ENCODE peak calls at places on chromosomes 3 and 15, in eight cellular contexts. One of them, this sample, is unnamed.
A peak's percentile ranks its signal among the peaks of the same experiment; 100 is the strongest.

GRCh38 chr15:78306176-78306774 is 6.9 kb upstream of the SKIC8 start:
- DNase-seq in testis: no peak
- DNase-seq in suprapubic skin: no peak
- DNase-seq in heart left ventricle: no peak
- DNase-seq in spleen: no peak
- DNase-seq in ovary: no peak
- DNase-seq in adrenal gland: no peak
- DNase-seq in upper lobe of left lung: no peak
- DNase-seq in this sample: no peak

GRCh38 chr15:79402136-79402535 is 30.0 kb upstream of the MINAR1 start:
- DNase-seq in testis: no peak
- DNase-seq in suprapubic skin: no peak
- DNase-seq in heart left ventricle: no peak
- DNase-seq in spleen: no peak
- DNase-seq in ovary: no peak
- DNase-seq in adrenal gland: no peak
- DNase-seq in upper lobe of left lung: no peak
- DNase-seq in this sample: no peak

GRCh38 chr3:76585794-76586392 is 454.0 kb upstream of the ROBO2 start:
- DNase-seq in testis: no peak
- DNase-seq in suprapubic skin: no peak
- DNase-seq in heart left ventricle: no peak
- DNase-seq in spleen: no peak
- DNase-seq in ovary: no peak
- DNase-seq in adrenal gland: no peak
- DNase-seq in upper lobe of left lung: no peak
- DNase-seq in this sample: no peak

GRCh38 chr15:59657635-59658125 is 365 bp upstream of the GTF2A2 start:
- DNase-seq in testis: no peak
- DNase-seq in suprapubic skin: no peak
- DNase-seq in heart left ventricle: peak; percentile 37
- DNase-seq in spleen: peak; percentile 88
- DNase-seq in ovary: no peak
- DNase-seq in adrenal gland: peak; percentile 63
- DNase-seq in upper lobe of left lung: peak; percentile 85
- DNase-seq in this sample: no peak

GRCh38 chr3:169028716-169029115 is 634.8 kb downstream of the MECOM start:
- DNase-seq in testis: no peak
- DNase-seq in suprapubic skin: no peak
- DNase-seq in heart left ventricle: no peak
- DNase-seq in spleen: no peak
- DNase-seq in ovary: no peak
- DNase-seq in adrenal gland: no peak
- DNase-seq in upper lobe of left lung: no peak
- DNase-seq in this sample: no peak

GRCh38 chr3:176799675-176800074 is 397.6 kb downstream of the TBL1XR1 start:
- DNase-seq in testis: no peak
- DNase-seq in suprapubic skin: no peak
- DNase-seq in heart left ventricle: no peak
- DNase-seq in spleen: no peak
- DNase-seq in ovary: no peak
- DNase-seq in adrenal gland: no peak
- DNase-seq in upper lobe of left lung: no peak
- DNase-seq in this sample: no peak

GRCh38 chr3:156750874-156751245 is 75.3 kb upstream of the LEKR1 start:
- DNase-seq in testis: no peak
- DNase-seq in suprapubic skin: no peak
- DNase-seq in heart left ventricle: no peak
- DNase-seq in spleen: no peak
- DNase-seq in ovary: no peak
- DNase-seq in adrenal gland: no peak
- DNase-seq in upper lobe of left lung: no peak
- DNase-seq in this sample: no peak

GRCh38 chr3:133750201-133750748 is 4.1 kb downstream of the TF start:
- DNase-seq in testis: no peak
- DNase-seq in suprapubic skin: no peak
- DNase-seq in heart left ventricle: peak; percentile 48
- DNase-seq in spleen: no peak
- DNase-seq in ovary: no peak
- DNase-seq in adrenal gland: no peak
- DNase-seq in upper lobe of left lung: no peak
- DNase-seq in this sample: no peak

GRCh38 chr3:116316781-116317180 is 128.5 kb downstream of the LSAMP start:
- DNase-seq in testis: no peak
- DNase-seq in suprapubic skin: no peak
- DNase-seq in heart left ventricle: no peak
- DNase-seq in spleen: no peak
- DNase-seq in ovary: no peak
- DNase-seq in adrenal gland: no peak
- DNase-seq in upper lobe of left lung: no peak
- DNase-seq in this sample: no peak

GRCh38 chr15:81274932-81275341 is 49.0 kb downstream of the STARD5 start:
- DNase-seq in testis: peak; percentile 78
- DNase-seq in suprapubic skin: peak; percentile 84
- DNase-seq in heart left ventricle: peak; percentile 74
- DNase-seq in spleen: peak; percentile 94
- DNase-seq in ovary: peak; percentile 80
- DNase-seq in adrenal gland: peak; percentile 83
- DNase-seq in upper lobe of left lung: no peak
- DNase-seq in this sample: no peak

GRCh38 chr15:98035577-98036010 is 75.1 kb downstream of the ARRDC4 start:
- DNase-seq in testis: no peak
- DNase-seq in suprapubic skin: no peak
- DNase-seq in heart left ventricle: no peak
- DNase-seq in spleen: no peak
- DNase-seq in ovary: no peak
- DNase-seq in adrenal gland: no peak
- DNase-seq in upper lobe of left lung: no peak
- DNase-seq in this sample: no peak

GRCh38 chr3:15064299-15064834 is 748 bp downstream of the MRPS25 start:
- DNase-seq in testis: peak; percentile 42
- DNase-seq in suprapubic skin: no peak
- DNase-seq in heart left ventricle: no peak
- DNase-seq in spleen: no peak
- DNase-seq in ovary: no peak
- DNase-seq in adrenal gland: no peak
- DNase-seq in upper lobe of left lung: peak; percentile 74
- DNase-seq in this sample: no peak

GRCh38 chr3:10551821-10552630 is 46.6 kb upstream of the ATP2B2 start:
- DNase-seq in testis: peak; percentile 22
- DNase-seq in suprapubic skin: peak; percentile 78
- DNase-seq in heart left ventricle: no peak
- DNase-seq in spleen: no peak
- DNase-seq in ovary: no peak
- DNase-seq in adrenal gland: peak; percentile 47
- DNase-seq in upper lobe of left lung: peak; percentile 85
- DNase-seq in this sample: no peak

GRCh38 chr15:85793641-85794597 is 806 bp downstream of the KLHL25 start:
- DNase-seq in testis: peak; percentile 48
- DNase-seq in suprapubic skin: no peak
- DNase-seq in heart left ventricle: peak; percentile 56
- DNase-seq in spleen: peak; percentile 90
- DNase-seq in ovary: peak; percentile 45
- DNase-seq in adrenal gland: peak; percentile 60
- DNase-seq in upper lobe of left lung: peak; percentile 89
- DNase-seq in this sample: no peak

GRCh38 chr3:50542177-50543034 is 25.1 kb downstream of the C3orf18 start:
- DNase-seq in testis: peak; percentile 87
- DNase-seq in suprapubic skin: no peak
- DNase-seq in heart left ventricle: peak; percentile 64
- DNase-seq in spleen: peak; percentile 81
- DNase-seq in ovary: peak; percentile 77
- DNase-seq in adrenal gland: peak; percentile 90
- DNase-seq in upper lobe of left lung: no peak
- DNase-seq in this sample: no peak

DNA sequence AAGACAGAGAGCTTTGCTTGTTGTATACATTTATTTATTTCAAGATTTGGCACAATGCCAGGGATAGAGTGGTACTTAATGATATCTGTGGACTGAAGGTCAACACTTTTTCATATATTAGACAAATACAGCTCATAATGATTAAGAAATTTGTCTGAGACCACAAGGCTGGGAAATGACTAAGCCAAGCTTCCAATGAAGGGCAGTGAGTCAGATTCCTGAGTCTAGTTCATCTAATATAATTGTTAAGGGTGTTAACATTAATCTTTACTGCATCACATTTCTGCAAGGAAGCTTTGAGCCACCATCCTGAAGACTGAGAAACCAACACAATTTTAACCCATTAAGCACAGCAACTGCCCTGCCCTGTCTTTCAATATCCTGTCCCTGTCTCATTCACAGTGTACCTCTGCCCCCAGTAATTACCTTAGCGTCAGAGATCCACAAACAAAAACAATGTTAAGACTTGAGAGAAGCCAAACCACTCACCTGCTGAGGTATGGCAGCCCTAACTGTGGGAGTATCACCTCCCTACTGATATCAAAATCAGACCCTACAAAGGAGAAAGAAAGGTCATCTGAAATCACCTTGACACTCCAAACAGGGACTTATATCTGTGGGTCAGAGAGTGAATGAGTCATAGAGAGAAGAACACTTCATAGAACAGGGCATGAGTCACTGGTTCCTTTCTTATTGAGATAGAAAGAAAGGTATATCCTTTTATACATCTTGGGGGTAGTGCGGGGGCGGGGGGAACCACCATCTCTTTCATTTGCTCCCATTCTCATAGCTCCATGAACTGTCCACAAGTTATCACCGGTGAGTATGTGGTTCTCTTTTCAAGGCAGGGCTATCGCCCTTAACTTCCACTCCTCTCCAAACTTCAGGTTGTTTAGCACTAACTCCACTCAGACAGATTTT is 74.7 kb downstream of the MAGI1 start:
- DNase-seq in testis: no peak
- DNase-seq in suprapubic skin: no peak
- DNase-seq in heart left ventricle: no peak
- DNase-seq in spleen: no peak
- DNase-seq in ovary: no peak
- DNase-seq in adrenal gland: no peak
- DNase-seq in upper lobe of left lung: no peak
- DNase-seq in this sample: no peak
- TF ChIP-seq POLR2A in testis: no peak
- TF ChIP-seq POLR2A in suprapubic skin: no peak
- TF ChIP-seq POLR2A in heart left ventricle: no peak
- TF ChIP-seq POLR2A in spleen: no peak
- TF ChIP-seq POLR2A in ovary: no peak
- TF ChIP-seq POLR2A in adrenal gland: no peak
- TF ChIP-seq POLR2A in upper lobe of left lung: no peak
- TF ChIP-seq POLR2A in this sample: no peak

GRCh38 chr3:185056908-185057307 is 96.0 kb downstream of the C3orf70 start:
- DNase-seq in testis: no peak
- DNase-seq in suprapubic skin: no peak
- DNase-seq in heart left ventricle: no peak
- DNase-seq in spleen: no peak
- DNase-seq in ovary: no peak
- DNase-seq in adrenal gland: no peak
- DNase-seq in upper lobe of left lung: no peak
- DNase-seq in this sample: no peak
- H3K36me3 ChIP-seq in testis: no peaks in the 10 kb centered on the region
- H3K36me3 ChIP-seq in suprapubic skin: peaks cover 28% of the 10 kb centered on the region
- H3K36me3 ChIP-seq in heart left ventricle: peaks cover 31% of the 10 kb centered on the region
- H3K36me3 ChIP-seq in spleen: peaks cover 25% of the 10 kb centered on the region
- H3K36me3 ChIP-seq in ovary: no peaks in the 10 kb centered on the region
- H3K36me3 ChIP-seq in adrenal gland: peaks cover 13% of the 10 kb centered on the region
- H3K36me3 ChIP-seq in upper lobe of left lung: peaks cover 23% of the 10 kb centered on the region
- H3K36me3 ChIP-seq in this sample: no peaks in the 10 kb centered on the region

GRCh38 chr3:45992820-45993219 is 2.8 kb downstream of the FYCO1 start:
- DNase-seq in testis: no peak
- DNase-seq in suprapubic skin: no peak
- DNase-seq in heart left ventricle: no peak
- DNase-seq in spleen: no peak
- DNase-seq in ovary: no peak
- DNase-seq in adrenal gland: no peak
- DNase-seq in upper lobe of left lung: no peak
- DNase-seq in this sample: no peak

GRCh38 chr3:45993421-45994027 is 2.1 kb downstream of the FYCO1 start:
- DNase-seq in testis: no peak
- DNase-seq in suprapubic skin: no peak
- DNase-seq in heart left ventricle: no peak
- DNase-seq in spleen: no peak
- DNase-seq in ovary: no peak
- DNase-seq in adrenal gland: no peak
- DNase-seq in upper lobe of left lung: no peak
- DNase-seq in this sample: no peak

GRCh38 chr3:45992133-45992729 is 3.4 kb downstream of the FYCO1 start:
- DNase-seq in testis: no peak
- DNase-seq in suprapubic skin: no peak
- DNase-seq in heart left ventricle: peak; percentile 73
- DNase-seq in spleen: no peak
- DNase-seq in ovary: no peak
- DNase-seq in adrenal gland: no peak
- DNase-seq in upper lobe of left lung: no peak
- DNase-seq in this sample: no peak

GRCh38 chr3:45995370-45996192 is at the start of gene FYCO1:
- DNase-seq in testis: peak; percentile 96
- DNase-seq in suprapubic skin: peak; percentile 95
- DNase-seq in heart left ventricle: peak; percentile 98
- DNase-seq in spleen: peak; percentile 99
- DNase-seq in ovary: peak; percentile 93
- DNase-seq in adrenal gland: peak; percentile 97
- DNase-seq in upper lobe of left lung: peak; percentile 98
- DNase-seq in this sample: peak; percentile 59

DNA sequence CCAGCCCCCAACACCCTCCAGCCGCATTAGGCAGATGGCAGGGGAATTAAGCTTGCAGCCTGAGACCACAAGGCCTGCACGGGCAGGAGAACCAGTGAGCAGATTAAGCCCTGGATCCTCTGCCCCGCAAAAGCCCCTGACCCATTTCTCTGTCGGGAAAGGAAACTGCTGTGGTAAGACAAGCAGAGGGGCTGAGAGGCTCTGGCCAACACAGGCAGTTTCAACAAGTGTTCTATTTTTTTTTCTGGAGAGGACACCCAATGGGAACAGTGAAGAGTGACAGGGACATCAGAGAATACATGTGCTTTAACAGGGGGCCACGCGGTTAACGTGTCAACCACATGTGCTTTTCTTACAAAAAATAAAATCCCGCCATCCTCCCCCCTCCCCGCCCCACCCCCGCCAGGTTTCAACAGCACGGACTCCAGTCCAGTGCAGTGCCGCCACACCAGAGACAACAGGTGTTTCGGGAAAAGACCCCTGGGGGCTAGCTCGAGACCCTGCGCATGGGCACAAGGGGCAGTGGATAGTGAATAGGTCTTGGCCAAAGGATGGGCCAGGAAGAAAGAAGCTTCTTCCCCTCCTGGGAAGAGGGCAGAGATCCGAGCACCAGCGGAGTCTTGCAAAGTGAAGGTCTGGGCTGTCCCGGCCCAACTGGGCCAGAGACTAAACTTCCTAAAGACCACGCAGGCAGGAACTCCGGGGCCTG is 809 bp downstream of the FYCO1 start:
- DNase-seq in testis: peak; percentile 38
- DNase-seq in suprapubic skin: no peak
- DNase-seq in heart left ventricle: peak; percentile 30
- DNase-seq in spleen: peak; percentile 76
- DNase-seq in ovary: no peak
- DNase-seq in adrenal gland: no peak
- DNase-seq in upper lobe of left lung: no peak
- DNase-seq in this sample: no peak
- TF ChIP-seq POLR2A in testis: no peak
- TF ChIP-seq POLR2A in suprapubic skin: no peak
- TF ChIP-seq POLR2A in heart left ventricle: no peak
- TF ChIP-seq POLR2A in spleen: no peak
- TF ChIP-seq POLR2A in ovary: no peak
- TF ChIP-seq POLR2A in adrenal gland: no peak
- TF ChIP-seq POLR2A in upper lobe of left lung: no peak
- TF ChIP-seq POLR2A in this sample: no peak

GRCh38 chr3:53100818-53101466 is 29.3 kb downstream of the RFT1 start:
- DNase-seq in testis: no peak
- DNase-seq in suprapubic skin: no peak
- DNase-seq in heart left ventricle: no peak
- DNase-seq in spleen: no peak
- DNase-seq in ovary: no peak
- DNase-seq in adrenal gland: no peak
- DNase-seq in upper lobe of left lung: no peak
- DNase-seq in this sample: no peak
- H3K36me3 ChIP-seq in testis: no peaks in the 10 kb centered on the region
- H3K36me3 ChIP-seq in suprapubic skin: peaks cover 77% of the 10 kb centered on the region
- H3K36me3 ChIP-seq in heart left ventricle: peaks cover 97% of the 10 kb centered on the region
- H3K36me3 ChIP-seq in spleen: peaks cover 63% of the 10 kb centered on the region
- H3K36me3 ChIP-seq in ovary: no peaks in the 10 kb centered on the region
- H3K36me3 ChIP-seq in adrenal gland: peaks cover 39% of the 10 kb centered on the region
- H3K36me3 ChIP-seq in upper lobe of left lung: peaks cover 49% of the 10 kb centered on the region
- H3K36me3 ChIP-seq in this sample: no peaks in the 10 kb centered on the region

This sample was measured in esophagus squamous epithelium.